ENCODE peak calls at places on chromosome 10, in eight cellular contexts. One of them, this sample, is unnamed.

GRCh38 chr10:36345770-36346169 is 703.7 kb upstream of the FZD8 start:
- DNase-seq in A549: no peak
- DNase-seq in stomach: no peak
- DNase-seq in GM12878: no peak
- DNase-seq in transverse colon: no peak
- DNase-seq in H1: no peak
- DNase-seq in tibial nerve: no peak
- DNase-seq in suprapubic skin: no peak
- DNase-seq in this sample: no peak

GRCh38 chr10:127117125-127117524 is 79.3 kb downstream of the INSYN2A start:
- DNase-seq in A549: peak; percentile 24
- DNase-seq in stomach: peak; percentile 48
- DNase-seq in GM12878: no peak
- DNase-seq in transverse colon: peak; percentile 35
- DNase-seq in H1: peak; percentile 13
- DNase-seq in tibial nerve: no peak
- DNase-seq in suprapubic skin: no peak
- DNase-seq in this sample: no peak

GRCh38 chr10:70098271-70098670 is 34.4 kb downstream of the AIFM2 start:
- DNase-seq in A549: no peak
- DNase-seq in stomach: no peak
- DNase-seq in GM12878: no peak
- DNase-seq in transverse colon: no peak
- DNase-seq in H1: no peak
- DNase-seq in tibial nerve: no peak
- DNase-seq in suprapubic skin: no peak
- DNase-seq in this sample: no peak

GRCh38 chr10:131706476-131706875 is 194.3 kb upstream of the PPP2R2D start:
- DNase-seq in A549: no peak
- DNase-seq in stomach: no peak
- DNase-seq in GM12878: no peak
- DNase-seq in transverse colon: no peak
- DNase-seq in H1: no peak
- DNase-seq in tibial nerve: no peak
- DNase-seq in suprapubic skin: no peak
- DNase-seq in this sample: no peak

GRCh38 chr10:11612004-11613001 is 853 bp upstream of the USP6NL start:
- DNase-seq in A549: no peak
- DNase-seq in stomach: no peak
- DNase-seq in GM12878: no peak
- DNase-seq in transverse colon: no peak
- DNase-seq in H1: no peak
- DNase-seq in tibial nerve: no peak
- DNase-seq in suprapubic skin: no peak
- DNase-seq in this sample: no peak

GRCh38 chr10:4512557-4513286 is 313.3 kb upstream of the AKR1E2 start:
- DNase-seq in A549: peak; percentile 33
- DNase-seq in stomach: peak; percentile 37
- DNase-seq in GM12878: no peak
- DNase-seq in transverse colon: peak; percentile 44
- DNase-seq in H1: no peak
- DNase-seq in tibial nerve: no peak
- DNase-seq in suprapubic skin: no peak
- DNase-seq in this sample: peak; percentile 44

GRCh38 chr10:89392974-89393373 is 551 bp downstream of the IFIT1 start:
- DNase-seq in A549: no peak
- DNase-seq in stomach: no peak
- DNase-seq in GM12878: no peak
- DNase-seq in transverse colon: peak; percentile 28
- DNase-seq in H1: no peak
- DNase-seq in tibial nerve: no peak
- DNase-seq in suprapubic skin: no peak
- DNase-seq in this sample: no peak

GRCh38 chr10:5524721-5525531 is at the start of gene CALML3:
- DNase-seq in A549: no peak
- DNase-seq in stomach: peak; percentile 20
- DNase-seq in GM12878: no peak
- DNase-seq in transverse colon: peak; percentile 24
- DNase-seq in H1: no peak
- DNase-seq in tibial nerve: no peak
- DNase-seq in suprapubic skin: peak; percentile 82
- DNase-seq in this sample: peak; percentile 81

GRCh38 chr10:122515588-122516231 is 44.8 kb upstream of the DMBT1 start:
- DNase-seq in A549: no peak
- DNase-seq in stomach: peak; percentile 40
- DNase-seq in GM12878: no peak
- DNase-seq in transverse colon: peak; percentile 43
- DNase-seq in H1: no peak
- DNase-seq in tibial nerve: no peak
- DNase-seq in suprapubic skin: no peak
- DNase-seq in this sample: no peak

GRCh38 chr10:614772-615582 is 74.5 kb downstream of the DIP2C start:
- DNase-seq in A549: no peak
- DNase-seq in stomach: no peak
- DNase-seq in GM12878: no peak
- DNase-seq in transverse colon: no peak
- DNase-seq in H1: no peak
- DNase-seq in tibial nerve: no peak
- DNase-seq in suprapubic skin: no peak
- DNase-seq in this sample: no peak

GRCh38 chr10:95236068-95236903 is 42.2 kb downstream of the ACSM6 start:
- DNase-seq in A549: no peak
- DNase-seq in stomach: no peak
- DNase-seq in GM12878: peak; percentile 90
- DNase-seq in transverse colon: no peak
- DNase-seq in H1: no peak
- DNase-seq in tibial nerve: no peak
- DNase-seq in suprapubic skin: no peak
- DNase-seq in this sample: no peak

GRCh38 chr10:51273572-51273971 is 199.3 kb downstream of the PRKG1 start:
- DNase-seq in A549: no peak
- DNase-seq in stomach: no peak
- DNase-seq in GM12878: no peak
- DNase-seq in transverse colon: no peak
- DNase-seq in H1: no peak
- DNase-seq in tibial nerve: no peak
- DNase-seq in suprapubic skin: no peak
- DNase-seq in this sample: no peak

GRCh38 chr10:70267161-70267933 is 16.5 kb downstream of the NPFFR1 start:
- DNase-seq in A549: peak; percentile 73
- DNase-seq in stomach: no peak
- DNase-seq in GM12878: no peak
- DNase-seq in transverse colon: peak; percentile 30
- DNase-seq in H1: no peak
- DNase-seq in tibial nerve: no peak
- DNase-seq in suprapubic skin: no peak
- DNase-seq in this sample: peak; percentile 48

GRCh38 chr10:122990278-122990677 is 10.1 kb downstream of the PSTK start:
- DNase-seq in A549: no peak
- DNase-seq in stomach: no peak
- DNase-seq in GM12878: no peak
- DNase-seq in transverse colon: no peak
- DNase-seq in H1: no peak
- DNase-seq in tibial nerve: no peak
- DNase-seq in suprapubic skin: no peak
- DNase-seq in this sample: no peak

GRCh38 chr10:14386202-14386593 is 55.5 kb upstream of the FRMD4A start:
- DNase-seq in A549: no peak
- DNase-seq in stomach: no peak
- DNase-seq in GM12878: no peak
- DNase-seq in transverse colon: no peak
- DNase-seq in H1: peak; percentile 13
- DNase-seq in tibial nerve: no peak
- DNase-seq in suprapubic skin: no peak
- DNase-seq in this sample: no peak

GRCh38 chr10:96606216-96606615 is 19.4 kb upstream of the TM9SF3 start:
- DNase-seq in A549: no peak
- DNase-seq in stomach: no peak
- DNase-seq in GM12878: no peak
- DNase-seq in transverse colon: no peak
- DNase-seq in H1: no peak
- DNase-seq in tibial nerve: no peak
- DNase-seq in suprapubic skin: no peak
- DNase-seq in this sample: no peak

GRCh38 chr10:42961776-42962119 is 115.1 kb upstream of the RET start:
- DNase-seq in A549: no peak
- DNase-seq in stomach: peak; percentile 14
- DNase-seq in GM12878: no peak
- DNase-seq in transverse colon: peak; percentile 1
- DNase-seq in H1: no peak
- DNase-seq in tibial nerve: peak; percentile 6
- DNase-seq in suprapubic skin: peak; percentile 64
- DNase-seq in this sample: no peak

GRCh38 chr10:8453587-8453986 is 399.1 kb downstream of the GATA3 start:
- DNase-seq in A549: no peak
- DNase-seq in stomach: no peak
- DNase-seq in GM12878: no peak
- DNase-seq in transverse colon: no peak
- DNase-seq in H1: no peak
- DNase-seq in tibial nerve: no peak
- DNase-seq in suprapubic skin: no peak
- DNase-seq in this sample: peak; percentile 37

GRCh38 chr10:97726636-97727178 is 10.2 kb upstream of the ZFYVE27 start:
- DNase-seq in A549: no peak
- DNase-seq in stomach: no peak
- DNase-seq in GM12878: no peak
- DNase-seq in transverse colon: peak; percentile 66
- DNase-seq in H1: no peak
- DNase-seq in tibial nerve: no peak
- DNase-seq in suprapubic skin: no peak
- DNase-seq in this sample: no peak

GRCh38 chr10:23917251-23917908 is 291.6 kb upstream of the KIAA1217 start:
- DNase-seq in A549: no peak
- DNase-seq in stomach: no peak
- DNase-seq in GM12878: no peak
- DNase-seq in transverse colon: no peak
- DNase-seq in H1: no peak
- DNase-seq in tibial nerve: no peak
- DNase-seq in suprapubic skin: no peak
- DNase-seq in this sample: peak; percentile 23

GRCh38 chr10:49505589-49505988 is 33.3 kb downstream of the ERCC6 start:
- DNase-seq in A549: no peak
- DNase-seq in stomach: no peak
- DNase-seq in GM12878: no peak
- DNase-seq in transverse colon: no peak
- DNase-seq in H1: no peak
- DNase-seq in tibial nerve: no peak
- DNase-seq in suprapubic skin: no peak
- DNase-seq in this sample: no peak
- TF ChIP-seq EP300 in A549: no peak
- TF ChIP-seq EP300 in stomach: no peak
- TF ChIP-seq EP300 in GM12878: no peak
- TF ChIP-seq EP300 in transverse colon: no peak
- TF ChIP-seq EP300 in H1: no peak
- TF ChIP-seq EP300 in tibial nerve: no peak
- TF ChIP-seq EP300 in suprapubic skin: no peak
- TF ChIP-seq EP300 in this sample: no peak

GRCh38 chr10:128375171-128375570 is 248.9 kb upstream of the MKI67 start:
- DNase-seq in A549: no peak
- DNase-seq in stomach: no peak
- DNase-seq in GM12878: no peak
- DNase-seq in transverse colon: no peak
- DNase-seq in H1: no peak
- DNase-seq in tibial nerve: no peak
- DNase-seq in suprapubic skin: no peak
- DNase-seq in this sample: no peak

GRCh38 chr10:128373831-128374230 is 247.6 kb upstream of the MKI67 start:
- DNase-seq in A549: no peak
- DNase-seq in stomach: no peak
- DNase-seq in GM12878: no peak
- DNase-seq in transverse colon: no peak
- DNase-seq in H1: no peak
- DNase-seq in tibial nerve: no peak
- DNase-seq in suprapubic skin: no peak
- DNase-seq in this sample: no peak

GRCh38 chr10:128369101-128369650 is 243.0 kb upstream of the MKI67 start:
- DNase-seq in A549: no peak
- DNase-seq in stomach: no peak
- DNase-seq in GM12878: no peak
- DNase-seq in transverse colon: no peak
- DNase-seq in H1: no peak
- DNase-seq in tibial nerve: no peak
- DNase-seq in suprapubic skin: no peak
- DNase-seq in this sample: no peak

GRCh38 chr10:128377364-128377987 is 251.3 kb upstream of the MKI67 start:
- DNase-seq in A549: no peak
- DNase-seq in stomach: no peak
- DNase-seq in GM12878: no peak
- DNase-seq in transverse colon: no peak
- DNase-seq in H1: no peak
- DNase-seq in tibial nerve: no peak
- DNase-seq in suprapubic skin: no peak
- DNase-seq in this sample: no peak

GRCh38 chr10:128373071-128373749 is 247.0 kb upstream of the MKI67 start:
- DNase-seq in A549: no peak
- DNase-seq in stomach: no peak
- DNase-seq in GM12878: peak; percentile 34
- DNase-seq in transverse colon: no peak
- DNase-seq in H1: no peak
- DNase-seq in tibial nerve: no peak
- DNase-seq in suprapubic skin: no peak
- DNase-seq in this sample: no peak
- H3K4me3 ChIP-seq in A549: no peak overlapping the region
- H3K4me3 ChIP-seq in stomach: no peak overlapping the region
- H3K4me3 ChIP-seq in GM12878: no peak overlapping the region
- H3K4me3 ChIP-seq in transverse colon: no peak overlapping the region
- H3K4me3 ChIP-seq in H1: no peak overlapping the region
- H3K4me3 ChIP-seq in tibial nerve: no peak overlapping the region
- H3K4me3 ChIP-seq in suprapubic skin: no peak overlapping the region
- H3K4me3 ChIP-seq in this sample: no peak overlapping the region

DNA sequence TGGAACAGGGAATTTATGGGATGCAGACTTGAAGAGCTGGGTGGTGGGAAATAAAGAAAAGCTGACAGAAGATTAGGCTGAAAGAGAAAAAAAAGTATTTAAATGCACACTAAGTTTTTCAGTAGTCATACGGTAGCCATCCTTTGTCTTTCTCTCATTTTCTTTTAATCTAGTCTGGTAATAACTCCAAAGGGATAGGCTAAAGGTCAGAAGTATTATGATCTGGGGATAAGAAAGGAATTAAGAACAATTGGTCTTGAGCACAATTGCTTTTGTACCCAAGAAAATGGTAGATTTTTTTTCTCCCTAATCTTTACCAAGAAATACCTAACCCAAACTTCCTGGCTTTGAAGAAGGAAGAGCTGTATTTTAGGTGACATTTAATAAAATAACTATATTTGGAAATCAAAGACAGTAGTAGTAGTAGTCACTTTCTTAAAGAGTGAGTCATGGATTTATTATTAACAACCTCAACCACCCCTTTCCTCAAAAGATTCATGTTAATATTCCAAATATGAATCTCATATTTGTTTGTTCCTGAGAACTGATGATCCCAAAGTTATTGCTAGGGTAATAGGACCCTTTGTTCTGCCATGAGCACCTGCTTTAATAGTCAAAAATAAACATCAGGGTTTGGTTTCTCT is 120.2 kb upstream of the ODAD2 start:
- DNase-seq in A549: no peak
- DNase-seq in stomach: no peak
- DNase-seq in GM12878: no peak
- DNase-seq in transverse colon: no peak
- DNase-seq in H1: no peak
- DNase-seq in tibial nerve: no peak
- DNase-seq in suprapubic skin: no peak
- DNase-seq in this sample: no peak
- TF ChIP-seq EP300 in A549: no peak
- TF ChIP-seq EP300 in stomach: no peak
- TF ChIP-seq EP300 in GM12878: no peak
- TF ChIP-seq EP300 in transverse colon: no peak
- TF ChIP-seq EP300 in H1: no peak
- TF ChIP-seq EP300 in tibial nerve: no peak
- TF ChIP-seq EP300 in suprapubic skin: no peak
- TF ChIP-seq EP300 in this sample: no peak

GRCh38 chr10:109341986-109342385 is 581.3 kb downstream of the XPNPEP1 start:
- DNase-seq in A549: no peak
- DNase-seq in stomach: no peak
- DNase-seq in GM12878: no peak
- DNase-seq in transverse colon: no peak
- DNase-seq in H1: no peak
- DNase-seq in tibial nerve: no peak
- DNase-seq in suprapubic skin: no peak
- DNase-seq in this sample: no peak
- H3K4me3 ChIP-seq in A549: no peak overlapping the region
- H3K4me3 ChIP-seq in stomach: no peak overlapping the region
- H3K4me3 ChIP-seq in GM12878: no peak overlapping the region
- H3K4me3 ChIP-seq in transverse colon: no peak overlapping the region
- H3K4me3 ChIP-seq in H1: no peak overlapping the region
- H3K4me3 ChIP-seq in tibial nerve: no peak overlapping the region
- H3K4me3 ChIP-seq in suprapubic skin: no peak overlapping the region
- H3K4me3 ChIP-seq in this sample: no peak overlapping the region